ENCODE peak calls at places on chromosomes 1 and 21, in eight cellular contexts. M, T, B, J, A, U, Q and Y are unnamed samples.

GRCh38 chr1:14049965-14050364 is 350.0 kb downstream of the PRDM2 start:
- DNase-seq in T (no peak), U (no peak), M (no peak), A (no peak), Q (no peak), J (no peak), B (no peak), Y (no peak)

GRCh38 chr1:213287987-213288386 is 236.9 kb downstream of the RPS6KC1 start:
- DNase-seq in B (no peak), A (no peak), M (no peak), U (no peak), J (no peak), T (no peak), Q (no peak), Y (no peak)

GRCh38 chr1:234882898-234883297 is 245.7 kb downstream of the TOMM20 start:
- DNase-seq in U (peak; percentile 47), M (no peak), T (no peak), J (no peak), B (no peak), Q (no peak), A (no peak), Y (no peak)

GRCh38 chr1:153465728-153466625 is 5.5 kb upstream of the S100A7 start:
- DNase-seq in T (peak; percentile 26), M (peak; percentile 34), U (peak; percentile 77), B (peak; percentile 43), Q (peak; percentile 39), A (peak; percentile 47), J (peak; percentile 81), Y (no peak)

GRCh38 chr1:72557446-72558049 is 275.2 kb upstream of the NEGR1 start:
- DNase-seq in M (no peak), B (no peak), J (peak; percentile 49), T (no peak), A (no peak), Q (peak; percentile 21), U (no peak), Y (peak; percentile 2)

GRCh38 chr1:43952731-43953350 is 6.1 kb downstream of the IPO13 start:
- DNase-seq in U (no peak), J (peak; percentile 91), T (no peak), Q (no peak), A (no peak), M (no peak), B (no peak), Y (no peak)

GRCh38 chr1:4612991-4613390 is 41.4 kb upstream of the AJAP1 start:
- DNase-seq in Q (no peak), T (no peak), A (no peak), U (no peak), B (no peak), J (no peak), M (no peak), Y (no peak)

GRCh38 chr1:54543729-54544496 is 4.1 kb upstream of the ACOT11 start:
- DNase-seq in M (no peak), A (no peak), U (no peak), B (no peak), J (no peak), T (no peak), Q (peak; percentile 83), Y (peak; percentile 85)

GRCh38 chr21:45405819-45406762 is 1.1 kb downstream of the COL18A1 start:
- DNase-seq in B (peak; percentile 40), M (no peak), J (no peak), A (no peak), T (no peak), U (peak; percentile 67), Q (peak; percentile 38), Y (peak; percentile 55)

GRCh38 chr1:106746448-106747085 is 309.9 kb upstream of the PRMT6 start:
- DNase-seq in J (no peak), B (no peak), M (no peak), U (no peak), A (no peak), T (no peak), Q (no peak), Y (peak; percentile 22)

GRCh38 chr1:154683820-154684219 is 75.8 kb upstream of the ADAR start:
- DNase-seq in Q (no peak), B (no peak), M (no peak), T (no peak), A (no peak), J (no peak), U (no peak), Y (no peak)

GRCh38 chr1:36115200-36115669 is 9.8 kb downstream of the COL8A2 start:
- DNase-seq in B (no peak), T (no peak), Q (peak; percentile 52), A (no peak), M (no peak), J (no peak), U (peak; percentile 93), Y (peak; percentile 81)

GRCh38 chr1:177915641-177916040 is 54.2 kb downstream of the SEC16B start:
- DNase-seq in T (no peak), B (no peak), A (no peak), U (no peak), M (no peak), Q (peak; percentile 83), J (no peak), Y (no peak)

GRCh38 chr1:62637392-62638105 is 40.2 kb downstream of the ANGPTL3 start:
- DNase-seq in T (no peak), J (no peak), Q (no peak), U (no peak), A (no peak), B (no peak), M (no peak), Y (no peak)

GRCh38 chr1:62643283-62643682 is 44.9 kb downstream of the DOCK7 start:
- DNase-seq in M (no peak), B (no peak), T (no peak), A (no peak), Q (no peak), U (no peak), J (no peak), Y (no peak)
- H3K27ac ChIP-seq in M (no peak overlapping the region), B (no peak overlapping the region), T (no peak overlapping the region), A (no peak overlapping the region), Q (no peak overlapping the region), U (no peak overlapping the region), J (no peak overlapping the region), Y (no peak overlapping the region)

GRCh38 chr21:46551636-46552241 is 53.1 kb downstream of the S100B start:
- DNase-seq in Q (no peak), J (peak; percentile 57), B (no peak), T (no peak), U (no peak), M (peak; percentile 48), A (no peak), Y (no peak)
- H3K27ac ChIP-seq in Q (no peak overlapping the region), J (no peak overlapping the region), B (no peak overlapping the region), T (peak overlapping the region; percentile 39), U (no peak overlapping the region), M (peak overlapping the region; percentile 72), A (peak overlapping the region; percentile 17), Y (no peak overlapping the region)

GRCh38 chr1:25872708-25873107 is 2.8 kb downstream of the PAQR7 start:
- DNase-seq in T (no peak), U (no peak), J (no peak), A (no peak), M (no peak), B (no peak), Q (no peak), Y (no peak)
- H3K27ac ChIP-seq in T (peak overlapping the region; percentile 38), U (no peak overlapping the region), J (no peak overlapping the region), A (no peak overlapping the region), M (no peak overlapping the region), B (peak overlapping the region; percentile 82), Q (no peak overlapping the region), Y (no peak overlapping the region)

GRCh38 chr1:230139306-230139705 is 72.3 kb downstream of the GALNT2 start:
- DNase-seq in Q (no peak), J (no peak), B (no peak), T (no peak), A (no peak), M (no peak), U (no peak), Y (no peak)
- H3K27ac ChIP-seq in Q (no peak overlapping the region), J (no peak overlapping the region), B (no peak overlapping the region), T (peak overlapping the region; percentile 57), A (peak overlapping the region; percentile 69), M (no peak overlapping the region), U (no peak overlapping the region), Y (no peak overlapping the region)